ENCODE peak calls at places on chromosome 13, in five cellular contexts. U, R, Y, J and S are unnamed samples.

GRCh38 chr13:67100723-67101122 is 129.4 kb downstream of the PCDH9 start:
- DNase-seq in Y (no peak), J (no peak), U (no peak), R (no peak), S (no peak)

GRCh38 chr13:61170791-61171330 is 244.8 kb downstream of the PCDH20 start:
- DNase-seq in R (no peak), U (no peak), J (no peak), Y (no peak), S (no peak)

GRCh38 chr13:59120297-59120843 is 1043.4 kb downstream of the DIAPH3 start:
- DNase-seq in U (no peak), J (no peak), R (no peak), Y (no peak), S (no peak)

GRCh38 chr13:88670509-88670908 is 999.3 kb downstream of the SLITRK5 start:
- DNase-seq in R (no peak), Y (no peak), U (no peak), J (no peak), S (no peak)

GRCh38 chr13:44854264-44855060 is 134.8 kb downstream of the NUFIP1 start:
- DNase-seq in U (no peak), R (no peak), J (no peak), Y (no peak), S (peak)

GRCh38 chr13:106212436-106213010 is 322.9 kb downstream of the EFNB2 start:
- DNase-seq in U (no peak), R (no peak), J (no peak), Y (no peak), S (no peak)

GRCh38 chr13:41011382-41011956 is 7.6 kb downstream of the ELF1 start:
- DNase-seq in R (no peak), Y (no peak), J (no peak), U (no peak), S (no peak)

GRCh38 chr13:26198116-26198515 is 24.0 kb downstream of the RNF6 start:
- DNase-seq in R (no peak), Y (no peak), U (no peak), J (no peak), S (no peak)

GRCh38 chr13:25977216-25977615 is 74.6 kb downstream of the SHISA2 start:
- DNase-seq in J (no peak), R (no peak), U (peak), Y (no peak), S (no peak)

GRCh38 chr13:70668983-70669382 is 560.7 kb upstream of the KLHL1 start:
- DNase-seq in R (no peak), U (no peak), Y (no peak), J (no peak), S (peak)

GRCh38 chr13:44244288-44244687 is 129.3 kb upstream of the SERP2 start:
- DNase-seq in Y (peak), R (no peak), J (no peak), U (no peak), S (no peak)

GRCh38 chr13:93151277-93151676 is 75.3 kb upstream of the GPC6 start:
- DNase-seq in U (no peak), Y (no peak), J (no peak), R (no peak), S (no peak)

GRCh38 chr13:52832268-52832667 is 16.2 kb downstream of the PCDH8 start:
- DNase-seq in Y (no peak), J (no peak), R (no peak), U (no peak), S (no peak)

GRCh38 chr13:94217370-94217769 is 262.1 kb downstream of the DCT start:
- DNase-seq in R (no peak), Y (no peak), U (no peak), J (no peak), S (no peak)

GRCh38 chr13:48231080-48231479 is 1.9 kb upstream of the ITM2B start:
- DNase-seq in U (no peak), J (no peak), R (no peak), Y (no peak), S (no peak)

GRCh38 chr13:103289661-103290060 is 223.4 kb upstream of the SLC10A2 start:
- DNase-seq in R (no peak), J (no peak), Y (no peak), U (no peak), S (no peak)

GRCh38 chr13:102100234-102100633 is 301.6 kb downstream of the FGF14 start:
- DNase-seq in U (no peak), Y (no peak), J (no peak), R (no peak), S (no peak)

GRCh38 chr13:42276683-42277082 is 4.7 kb downstream of the AKAP11 start:
- DNase-seq in U (no peak), R (no peak), J (no peak), Y (no peak), S (no peak)

GRCh38 chr13:42275506-42275905 is 3.6 kb downstream of the AKAP11 start:
- DNase-seq in U (no peak), R (no peak), J (no peak), Y (no peak), S (no peak)

GRCh38 chr13:42272776-42273175 is 824 bp downstream of the AKAP11 start:
- DNase-seq in J (no peak), U (no peak), R (no peak), Y (no peak), S (no peak)

GRCh38 chr13:42274386-42275097 is 2.6 kb downstream of the AKAP11 start:
- DNase-seq in U (no peak), Y (no peak), J (no peak), R (no peak), S (no peak)

GRCh38 chr13:42275098-42275471 is 3.1 kb downstream of the AKAP11 start:
- DNase-seq in Y (no peak), U (no peak), J (peak), R (no peak), S (no peak)
- TF ChIP-seq HDAC2 in Y (no peak), U (no peak), J (no peak), R (no peak), S (no peak)

GRCh38 chr13:99029576-99029975 is 51.7 kb upstream of the DOCK9 start:
- DNase-seq in U (no peak), J (no peak), R (no peak), Y (no peak), S (no peak)

GRCh38 chr13:99027661-99028425 is 50.0 kb upstream of the DOCK9 start:
- DNase-seq in Y (no peak), U (no peak), R (no peak), J (no peak), S (no peak)

GRCh38 chr13:99031725-99032298 is 53.9 kb upstream of the DOCK9 start:
- DNase-seq in J (no peak), Y (no peak), U (no peak), R (no peak), S (no peak)

GRCh38 chr13:99027260-99027659 is 49.4 kb upstream of the DOCK9 start:
- DNase-seq in R (no peak), U (no peak), J (no peak), Y (peak), S (no peak)

DNA sequence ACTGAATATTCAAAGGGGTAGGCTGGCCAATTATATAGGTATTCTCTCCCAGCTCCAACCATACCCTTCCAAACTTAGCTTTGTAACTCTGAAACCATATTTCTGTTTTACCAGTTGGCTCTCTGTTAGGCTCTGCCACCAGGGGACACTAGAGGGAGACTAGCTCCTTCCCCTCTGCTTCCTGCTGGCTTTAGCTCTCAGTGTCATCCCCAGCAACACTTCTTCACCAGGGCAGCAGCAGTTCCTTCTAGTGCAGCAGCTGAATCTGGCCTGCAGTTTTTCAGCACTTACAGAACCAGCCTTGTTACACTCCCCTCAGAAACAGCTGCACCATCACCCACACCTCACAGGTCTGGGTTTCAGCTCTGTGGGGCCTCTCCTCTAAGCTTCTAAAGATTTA is 51.0 kb upstream of the DOCK9 start:
- DNase-seq in Y (peak), R (no peak), U (peak), J (no peak), S (no peak)
- TF ChIP-seq HDAC2 in Y (no peak), R (no peak), U (no peak), J (no peak), S (no peak)

GRCh38 chr13:49635599-49636433 is 7.5 kb downstream of the ARL11 start:
- DNase-seq in R (no peak), U (peak), Y (no peak), J (peak), S (peak)
- TF ChIP-seq HDAC2 in R (no peak), U (no peak), Y (no peak), J (no peak), S (no peak)

DNA sequence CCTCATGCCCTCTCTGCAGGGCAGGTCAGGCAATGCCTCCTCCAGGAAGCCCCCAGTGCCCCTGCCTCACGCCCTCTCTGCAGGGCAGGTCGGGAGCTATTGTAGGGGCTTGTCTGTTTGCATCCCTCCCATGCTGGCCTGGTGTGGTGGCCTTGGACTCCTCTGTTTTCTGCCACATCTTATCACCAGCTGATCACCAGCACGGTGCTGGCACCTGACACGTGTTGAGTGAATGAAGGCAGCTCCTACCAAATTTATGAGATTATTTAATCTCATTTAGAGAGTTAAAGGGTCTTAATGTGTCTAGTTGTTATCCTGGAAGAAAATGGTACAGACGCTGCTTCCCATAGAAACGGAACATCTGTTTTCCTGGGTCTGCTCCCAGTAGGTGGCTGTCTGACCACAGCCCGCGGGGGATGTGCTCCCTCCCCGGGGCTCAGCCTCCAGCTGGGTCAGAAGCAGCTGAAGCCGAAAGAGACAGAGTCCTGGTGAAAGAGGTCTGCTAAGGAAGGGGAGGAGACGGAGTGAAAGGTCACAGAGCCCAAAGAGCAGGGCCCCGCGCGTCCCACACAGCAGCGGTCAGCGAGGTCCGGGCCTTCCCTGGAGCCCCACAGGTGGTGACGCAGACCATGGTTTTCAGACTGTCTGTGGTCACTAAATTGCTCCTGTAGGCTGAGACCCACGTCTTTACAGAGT is 51.7 kb upstream of the C13orf46 start:
- DNase-seq in R (no peak), U (no peak), Y (peak), J (no peak), S (no peak)
- TF ChIP-seq HDAC2 in R (no peak), U (no peak), Y (no peak), J (no peak), S (no peak)

DNA sequence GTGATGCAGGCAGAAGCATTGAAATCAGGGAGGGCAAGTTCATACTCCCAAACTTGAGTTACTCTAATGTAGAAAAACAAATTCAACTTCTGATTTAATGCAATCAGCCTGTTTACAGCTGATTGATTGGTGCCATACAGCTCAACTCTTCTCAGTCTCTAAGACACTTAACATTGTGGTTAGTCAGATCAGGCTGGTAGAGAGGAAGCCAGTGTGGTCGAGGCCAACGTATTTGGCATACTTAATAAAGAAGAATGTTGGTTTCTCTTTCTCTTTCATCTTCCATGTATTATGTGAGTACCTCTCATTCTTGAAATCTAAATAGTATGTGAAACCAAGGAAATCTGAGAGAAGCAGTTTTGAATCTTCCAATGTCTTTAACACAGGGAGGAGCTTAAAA is 255.0 kb upstream of the SLITRK1 start:
- DNase-seq in J (peak), R (no peak), Y (no peak), U (no peak), S (no peak)
- TF ChIP-seq HDAC2 in J (no peak), R (no peak), Y (no peak), U (no peak), S (no peak)

GRCh38 chr13:29436291-29436690 is 159.2 kb downstream of the SLC7A1 start:
- DNase-seq in J (no peak), Y (no peak), U (no peak), R (no peak), S (no peak)

GRCh38 chr13:29434217-29434940 is 161.1 kb downstream of the SLC7A1 start:
- DNase-seq in R (no peak), Y (no peak), U (no peak), J (peak), S (no peak)

GRCh38 chr13:29438772-29439171 is 156.7 kb downstream of the SLC7A1 start:
- DNase-seq in U (no peak), Y (no peak), R (no peak), J (no peak), S (no peak)

GRCh38 chr13:29436721-29437250 is 158.7 kb downstream of the SLC7A1 start:
- DNase-seq in U (no peak), Y (no peak), R (no peak), J (no peak), S (no peak)

DNA sequence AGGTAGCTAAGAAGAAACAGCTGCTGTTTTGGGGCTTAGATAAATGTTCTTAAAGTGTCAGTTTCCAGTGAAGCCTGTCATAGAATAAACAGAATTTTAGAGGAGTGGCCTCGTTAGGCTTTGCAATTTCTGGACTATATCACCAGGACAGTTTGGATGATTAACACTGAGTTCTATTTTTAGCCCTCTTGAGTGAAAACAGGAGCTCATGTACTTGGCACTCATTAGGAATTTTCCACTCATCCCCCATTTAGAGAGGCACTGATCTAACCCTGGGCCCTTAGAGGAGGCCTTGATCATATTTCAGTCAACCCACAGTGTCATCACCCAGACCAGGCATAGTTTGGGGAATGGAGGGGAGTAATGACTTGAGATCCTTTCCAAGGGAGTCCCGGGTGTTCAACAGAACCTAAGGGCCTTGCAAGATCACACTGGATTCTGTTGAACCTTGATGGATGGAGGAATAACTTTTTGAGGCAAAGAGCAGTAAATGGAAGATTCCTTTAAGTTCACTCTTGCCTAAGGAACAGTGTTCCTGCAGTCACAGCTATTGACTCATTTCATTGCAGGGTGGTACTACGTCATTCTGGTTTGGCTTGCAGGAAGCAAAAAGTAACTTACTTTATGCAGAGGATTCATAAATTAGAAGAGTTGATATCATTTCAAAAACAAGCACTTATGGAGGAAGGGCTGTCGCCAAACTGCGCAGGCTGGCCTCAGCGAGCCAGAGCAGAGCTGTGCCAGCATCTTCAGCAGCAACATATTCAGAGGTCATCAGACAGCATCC is 160.2 kb downstream of the SLC7A1 start:
- DNase-seq in Y (no peak), U (no peak), R (no peak), J (no peak), S (no peak)
- TF ChIP-seq HDAC2 in Y (no peak), U (no peak), R (no peak), J (no peak), S (no peak)

DNA sequence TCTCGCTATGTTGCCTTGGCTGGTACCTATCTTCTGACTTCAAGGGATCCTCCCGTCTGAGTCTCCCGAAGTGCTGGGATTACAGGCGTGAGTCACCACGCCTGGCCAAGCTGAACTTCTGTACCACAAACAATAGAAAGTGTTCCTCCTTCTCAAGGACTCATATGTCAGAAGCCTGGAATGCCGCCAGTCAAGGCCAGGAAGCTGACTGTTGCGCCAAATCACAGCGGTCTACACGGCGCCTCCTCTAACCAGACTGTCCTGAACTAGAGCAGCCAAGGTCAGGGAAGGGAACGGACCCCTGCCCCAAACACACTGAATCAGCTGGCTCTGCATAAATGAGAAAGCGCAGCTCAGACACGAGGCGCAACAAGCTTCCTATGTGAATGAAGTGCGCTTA is 14.6 kb downstream of the RAB20 start:
- DNase-seq in Y (no peak), U (no peak), J (no peak), R (peak), S (peak)
- TF ChIP-seq HDAC2 in Y (no peak), U (no peak), J (no peak), R (no peak), S (no peak)

DNA sequence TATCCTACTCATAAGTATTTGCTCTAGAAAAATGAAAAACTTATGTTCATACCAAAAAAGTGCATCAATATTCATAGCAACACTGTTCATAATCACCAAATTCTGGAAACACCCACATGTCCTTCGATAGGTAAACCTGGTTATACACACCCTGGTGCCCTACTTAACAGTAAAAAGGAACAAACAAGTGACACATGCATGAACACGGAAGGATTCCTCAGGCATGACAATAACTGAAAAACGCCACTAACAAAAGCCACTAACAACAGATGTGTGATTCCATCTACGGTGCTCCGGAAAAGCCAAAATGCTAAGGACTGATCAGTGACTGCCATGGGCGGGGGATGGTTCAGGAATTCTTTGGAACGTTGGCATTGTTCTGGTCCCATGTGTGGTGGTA is 65.5 kb downstream of the STK24 start:
- DNase-seq in R (no peak), Y (no peak), U (no peak), J (no peak), S (no peak)
- TF ChIP-seq HDAC2 in R (no peak), Y (no peak), U (no peak), J (no peak), S (no peak)